ENCODE peak calls at places on chromosomes 1 and 21, in five cellular contexts. S, X, Y, J and B are unnamed samples. For H3K4me1, the result is how much of the 10 kb centered on the place peaks cover.

GRCh38 chr1:121458291-121459048 is 273.7 kb downstream of the SRGAP2C start:
- DNase-seq in S (no peak), X (no peak), Y (peak), J (no peak), B (no peak)

GRCh38 chr1:169161512-169162194 is 55.2 kb downstream of the ATP1B1 start:
- DNase-seq in S (no peak), X (no peak), Y (no peak), J (no peak), B (no peak)

GRCh38 chr21:32735524-32735923 is 7.7 kb upstream of the SYNJ1 start:
- DNase-seq in S (no peak), X (no peak), Y (no peak), J (no peak), B (no peak)

GRCh38 chr1:162056043-162056442 is 13.4 kb upstream of the NOS1AP start:
- DNase-seq in S (peak), X (peak), Y (peak), J (peak), B (no peak)

GRCh38 chr1:32761253-32761877 is 55.8 kb downstream of the YARS1 start:
- DNase-seq in S (no peak), X (peak), Y (no peak), J (no peak), B (peak)

GRCh38 chr1:145922266-145922665 is 3.7 kb upstream of the PEX11B start:
- DNase-seq in S (no peak), X (no peak), Y (no peak), J (no peak), B (no peak)

GRCh38 chr1:220908757-220909156 is 29.5 kb downstream of the HLX start:
- DNase-seq in S (no peak), X (peak), Y (no peak), J (peak), B (no peak)

GRCh38 chr21:34705032-34705431 is 36.2 kb downstream of the CLIC6 start:
- DNase-seq in S (no peak), X (no peak), Y (no peak), J (no peak), B (no peak)

GRCh38 chr1:156706647-156707008 is 1.2 kb upstream of the CRABP2 start:
- DNase-seq in S (peak), X (peak), Y (no peak), J (no peak), B (no peak)

GRCh38 chr1:111221633-111222286 is 5.8 kb upstream of the CHI3L2 start:
- DNase-seq in S (no peak), X (no peak), Y (peak), J (no peak), B (no peak)

GRCh38 chr1:151908228-151908691 is 1.1 kb downstream of the THEM4 start:
- DNase-seq in S (no peak), X (no peak), Y (peak), J (no peak), B (no peak)

GRCh38 chr1:12610305-12610935 is 7.6 kb downstream of the DHRS3 start:
- DNase-seq in S (no peak), X (no peak), Y (no peak), J (no peak), B (no peak)

GRCh38 chr1:205787287-205787916 is 12.1 kb upstream of the RAB29 start:
- DNase-seq in S (no peak), X (no peak), Y (no peak), J (no peak), B (no peak)

GRCh38 chr1:5645929-5646328 is 346.3 kb downstream of the NPHP4 start:
- DNase-seq in S (no peak), X (no peak), Y (no peak), J (no peak), B (no peak)
- H3K27ac ChIP-seq in S (no peak), X (no peak), Y (no peak), J (no peak), B (no peak)

GRCh38 chr1:6209661-6210605 is 4.0 kb downstream of the RNF207 start:
- DNase-seq in S (no peak), X (no peak), Y (peak), J (no peak), B (no peak)
- TF ChIP-seq CTCF in S (no peak), X (no peak), Y (peak), J (no peak), B (no peak)

GRCh38 chr1:153546371-153546770 is 765 bp upstream of the S100A4 start:
- DNase-seq in S (no peak), X (no peak), Y (no peak), J (no peak), B (no peak)
- H3K4me1 ChIP-seq in S (half or more), X (under half), Y (under half), J (half or more), B (under half)

GRCh38 chr21:29655577-29655976 is 284.2 kb downstream of the GRIK1 start:
- DNase-seq in S (no peak), X (no peak), Y (no peak), J (no peak), B (no peak)

GRCh38 chr21:29658177-29658933 is 281.4 kb downstream of the GRIK1 start:
- DNase-seq in S (no peak), X (no peak), Y (no peak), J (no peak), B (no peak)

GRCh38 chr21:29656504-29657227 is 283.1 kb downstream of the GRIK1 start:
- DNase-seq in S (no peak), X (no peak), Y (no peak), J (peak), B (no peak)

GRCh38 chr21:29658934-29659203 is 280.9 kb downstream of the GRIK1 start:
- DNase-seq in S (no peak), X (no peak), Y (no peak), J (no peak), B (no peak)

DNA sequence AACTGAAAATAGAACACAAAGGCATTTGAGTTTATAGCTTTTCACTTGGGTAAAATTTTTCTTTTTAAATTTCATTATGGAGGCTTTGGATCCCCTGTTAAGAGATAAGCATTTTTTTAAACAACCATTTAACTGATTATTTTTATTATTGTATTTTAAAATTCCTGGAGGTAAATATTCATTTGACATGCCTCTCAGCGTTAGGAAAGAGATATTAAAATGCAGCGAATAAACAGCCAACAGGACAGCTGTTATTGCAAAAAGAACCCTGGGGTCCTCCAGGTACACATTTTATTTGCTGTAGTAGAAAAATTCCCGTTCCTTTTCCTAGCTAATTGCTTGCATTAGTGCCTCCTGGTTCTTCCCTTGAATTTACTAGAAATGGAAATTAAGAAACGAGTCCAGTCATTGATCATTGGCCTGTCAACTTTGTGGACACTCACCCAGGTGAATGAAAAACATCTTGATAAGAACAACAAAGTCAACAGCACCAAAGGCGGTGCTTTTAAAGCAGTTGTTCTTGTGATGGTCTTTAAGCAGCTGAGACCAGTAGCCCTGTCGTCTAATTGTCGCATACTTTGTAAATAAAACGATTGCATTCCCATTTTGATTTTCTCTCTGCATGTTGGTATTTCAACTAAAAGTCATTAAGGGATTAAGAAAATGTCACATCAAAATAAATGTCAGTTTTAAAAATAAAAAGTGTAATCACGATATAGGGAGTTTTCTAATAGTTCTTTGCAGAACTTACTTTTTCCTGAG is 282.4 kb downstream of the GRIK1 start:
- DNase-seq in S (no peak), X (no peak), Y (no peak), J (no peak), B (no peak)
- H3K27ac ChIP-seq in S (no peak), X (peak), Y (no peak), J (no peak), B (no peak)

GRCh38 chr1:202170726-202171125 is 10.3 kb upstream of the PTPN7 start:
- DNase-seq in S (no peak), X (no peak), Y (peak), J (no peak), B (no peak)
- TF ChIP-seq CTCF in S (no peak), X (no peak), Y (peak), J (no peak), B (no peak)

GRCh38 chr1:9300623-9301022 is 7.9 kb downstream of the SPSB1 start:
- DNase-seq in S (no peak), X (no peak), Y (no peak), J (no peak), B (no peak)

GRCh38 chr1:9302745-9303524 is 10.2 kb downstream of the SPSB1 start:
- DNase-seq in S (peak), X (no peak), Y (peak), J (no peak), B (no peak)

GRCh38 chr1:9306006-9306405 is 13.3 kb downstream of the SPSB1 start:
- DNase-seq in S (peak), X (no peak), Y (no peak), J (no peak), B (no peak)

GRCh38 chr1:9305216-9305615 is 12.5 kb downstream of the SPSB1 start:
- DNase-seq in S (peak), X (no peak), Y (no peak), J (no peak), B (no peak)

DNA sequence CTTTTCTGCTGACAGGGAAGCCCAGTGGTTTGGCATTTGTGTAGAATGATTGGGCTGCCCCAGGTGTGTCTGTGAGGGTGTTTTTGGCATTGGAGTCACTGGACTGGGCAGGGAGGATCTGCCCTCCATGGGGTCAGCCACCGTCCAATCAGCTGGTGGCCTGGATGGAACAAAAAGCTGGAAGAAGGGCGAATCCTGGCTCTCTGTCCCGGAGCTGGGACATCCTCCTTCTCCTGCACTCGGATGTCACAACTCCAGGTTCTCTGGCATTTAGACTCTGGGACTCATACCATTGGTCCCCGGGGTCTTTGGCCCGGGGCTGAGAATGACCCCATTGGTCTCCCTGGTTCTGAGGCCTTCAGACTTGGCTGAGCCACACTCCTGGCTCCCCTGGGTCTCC is 11.2 kb downstream of the SPSB1 start:
- DNase-seq in S (peak), X (no peak), Y (no peak), J (no peak), B (no peak)
- H3K4me1 ChIP-seq in S (under half), X (half or more), Y (under half), J (under half), B (under half)